ENCODE peak calls at places on chromosomes 12 and 14, in nine cellular contexts. One of them, this sample, is unnamed.

GRCh38 chr12:89278862-89279261 is 73.4 kb downstream of the DUSP6 start:
- DNase-seq in esophagus squamous epithelium: no peak
- DNase-seq in right atrium auricular region: no peak
- DNase-seq in foreskin fibroblast: no peak
- DNase-seq in cardiac fibroblast: no peak
- DNase-seq in left ventricle myocardium inferior: no peak
- DNase-seq in pancreas: no peak
- DNase-seq in left lung: no peak
- DNase-seq in AG04449: no peak
- DNase-seq in this sample: no peak

GRCh38 chr14:56733396-56733795 is 76.9 kb downstream of the OTX2 start:
- DNase-seq in left ventricle myocardium inferior: no peak
- DNase-seq in esophagus squamous epithelium: no peak
- DNase-seq in AG04449: no peak
- DNase-seq in pancreas: no peak
- DNase-seq in left lung: no peak
- DNase-seq in cardiac fibroblast: no peak
- DNase-seq in foreskin fibroblast: no peak
- DNase-seq in right atrium auricular region: no peak
- DNase-seq in this sample: no peak

GRCh38 chr12:94779520-94779919 is 129.2 kb upstream of the TMCC3 start:
- DNase-seq in left ventricle myocardium inferior: no peak
- DNase-seq in esophagus squamous epithelium: no peak
- DNase-seq in foreskin fibroblast: peak; percentile 24
- DNase-seq in right atrium auricular region: no peak
- DNase-seq in pancreas: no peak
- DNase-seq in cardiac fibroblast: peak; percentile 57
- DNase-seq in AG04449: peak; percentile 44
- DNase-seq in left lung: no peak
- DNase-seq in this sample: peak; percentile 83

GRCh38 chr12:72618764-72619163 is 346.6 kb downstream of the TRHDE start:
- DNase-seq in right atrium auricular region: no peak
- DNase-seq in cardiac fibroblast: no peak
- DNase-seq in esophagus squamous epithelium: no peak
- DNase-seq in foreskin fibroblast: no peak
- DNase-seq in left ventricle myocardium inferior: no peak
- DNase-seq in left lung: no peak
- DNase-seq in AG04449: no peak
- DNase-seq in pancreas: no peak
- DNase-seq in this sample: no peak

GRCh38 chr14:32028599-32028998 is 48.5 kb upstream of the ARHGAP5 start:
- DNase-seq in left lung: no peak
- DNase-seq in left ventricle myocardium inferior: no peak
- DNase-seq in cardiac fibroblast: peak; percentile 61
- DNase-seq in right atrium auricular region: no peak
- DNase-seq in AG04449: no peak
- DNase-seq in foreskin fibroblast: peak; percentile 31
- DNase-seq in pancreas: no peak
- DNase-seq in esophagus squamous epithelium: no peak
- DNase-seq in this sample: peak; percentile 49

GRCh38 chr14:95698287-95698686 is 12.1 kb downstream of the TCL1B start:
- DNase-seq in AG04449: no peak
- DNase-seq in left lung: no peak
- DNase-seq in foreskin fibroblast: no peak
- DNase-seq in right atrium auricular region: no peak
- DNase-seq in left ventricle myocardium inferior: no peak
- DNase-seq in esophagus squamous epithelium: no peak
- DNase-seq in pancreas: no peak
- DNase-seq in cardiac fibroblast: no peak
- DNase-seq in this sample: no peak

GRCh38 chr12:53538209-53538689 is 31.0 kb upstream of the NPFF start:
- DNase-seq in left ventricle myocardium inferior: no peak
- DNase-seq in right atrium auricular region: no peak
- DNase-seq in pancreas: peak; percentile 40
- DNase-seq in esophagus squamous epithelium: no peak
- DNase-seq in AG04449: peak; percentile 21
- DNase-seq in cardiac fibroblast: peak; percentile 77
- DNase-seq in foreskin fibroblast: peak; percentile 62
- DNase-seq in left lung: no peak
- DNase-seq in this sample: peak; percentile 80

GRCh38 chr12:25495336-25496097 is 57.6 kb downstream of the LMNTD1 start:
- DNase-seq in left ventricle myocardium inferior: no peak
- DNase-seq in esophagus squamous epithelium: no peak
- DNase-seq in AG04449: peak; percentile 65
- DNase-seq in foreskin fibroblast: peak; percentile 91
- DNase-seq in cardiac fibroblast: peak; percentile 82
- DNase-seq in right atrium auricular region: no peak
- DNase-seq in pancreas: no peak
- DNase-seq in left lung: no peak
- DNase-seq in this sample: peak; percentile 90

GRCh38 chr14:51014086-51014485 is 69.8 kb upstream of the PYGL start:
- DNase-seq in AG04449: no peak
- DNase-seq in left lung: no peak
- DNase-seq in esophagus squamous epithelium: no peak
- DNase-seq in left ventricle myocardium inferior: no peak
- DNase-seq in cardiac fibroblast: peak; percentile 75
- DNase-seq in right atrium auricular region: no peak
- DNase-seq in pancreas: no peak
- DNase-seq in foreskin fibroblast: peak; percentile 88
- DNase-seq in this sample: peak; percentile 72

GRCh38 chr12:2776129-2776806 is 18.5 kb upstream of the FKBP4 start:
- DNase-seq in cardiac fibroblast: no peak
- DNase-seq in pancreas: no peak
- DNase-seq in foreskin fibroblast: no peak
- DNase-seq in left lung: no peak
- DNase-seq in esophagus squamous epithelium: no peak
- DNase-seq in right atrium auricular region: no peak
- DNase-seq in AG04449: no peak
- DNase-seq in left ventricle myocardium inferior: no peak
- DNase-seq in this sample: no peak

GRCh38 chr12:85322715-85323114 is 42.7 kb downstream of the ALX1 start:
- DNase-seq in esophagus squamous epithelium: no peak
- DNase-seq in cardiac fibroblast: peak; percentile 1
- DNase-seq in pancreas: no peak
- DNase-seq in left lung: no peak
- DNase-seq in AG04449: no peak
- DNase-seq in left ventricle myocardium inferior: no peak
- DNase-seq in right atrium auricular region: no peak
- DNase-seq in foreskin fibroblast: peak; percentile 15
- DNase-seq in this sample: peak; percentile 79

GRCh38 chr12:11273449-11273848 is 3.9 kb upstream of the PRB3 start:
- DNase-seq in pancreas: no peak
- DNase-seq in foreskin fibroblast: no peak
- DNase-seq in right atrium auricular region: no peak
- DNase-seq in cardiac fibroblast: no peak
- DNase-seq in left lung: no peak
- DNase-seq in left ventricle myocardium inferior: no peak
- DNase-seq in esophagus squamous epithelium: no peak
- DNase-seq in AG04449: no peak
- DNase-seq in this sample: no peak

GRCh38 chr12:1912580-1913376 is 5.7 kb downstream of the CACNA2D4 start:
- DNase-seq in left ventricle myocardium inferior: no peak
- DNase-seq in AG04449: no peak
- DNase-seq in left lung: peak; percentile 57
- DNase-seq in right atrium auricular region: no peak
- DNase-seq in pancreas: no peak
- DNase-seq in esophagus squamous epithelium: no peak
- DNase-seq in cardiac fibroblast: peak; percentile 15
- DNase-seq in foreskin fibroblast: peak; percentile 61
- DNase-seq in this sample: no peak

GRCh38 chr14:101776315-101776714 is 14.8 kb downstream of the PPP2R5C start:
- DNase-seq in foreskin fibroblast: no peak
- DNase-seq in cardiac fibroblast: no peak
- DNase-seq in esophagus squamous epithelium: no peak
- DNase-seq in left lung: no peak
- DNase-seq in right atrium auricular region: no peak
- DNase-seq in pancreas: no peak
- DNase-seq in AG04449: no peak
- DNase-seq in left ventricle myocardium inferior: no peak
- DNase-seq in this sample: no peak

GRCh38 chr14:103207038-103207403 is 83.8 kb downstream of the TNFAIP2 start:
- DNase-seq in right atrium auricular region: peak; percentile 88
- DNase-seq in left ventricle myocardium inferior: peak; percentile 91
- DNase-seq in pancreas: peak; percentile 53
- DNase-seq in cardiac fibroblast: peak; percentile 34
- DNase-seq in left lung: no peak
- DNase-seq in foreskin fibroblast: peak; percentile 49
- DNase-seq in AG04449: no peak
- DNase-seq in esophagus squamous epithelium: no peak
- DNase-seq in this sample: no peak

GRCh38 chr14:92670177-92670576 is 78.2 kb downstream of the LGMN start:
- DNase-seq in cardiac fibroblast: peak; percentile 71
- DNase-seq in AG04449: no peak
- DNase-seq in left lung: peak; percentile 74
- DNase-seq in pancreas: no peak
- DNase-seq in foreskin fibroblast: peak; percentile 97
- DNase-seq in left ventricle myocardium inferior: no peak
- DNase-seq in right atrium auricular region: no peak
- DNase-seq in esophagus squamous epithelium: no peak
- DNase-seq in this sample: peak; percentile 74

GRCh38 chr12:66683073-66683472 is 4.2 kb upstream of the GRIP1 start:
- DNase-seq in cardiac fibroblast: no peak
- DNase-seq in left lung: no peak
- DNase-seq in pancreas: no peak
- DNase-seq in foreskin fibroblast: no peak
- DNase-seq in AG04449: no peak
- DNase-seq in esophagus squamous epithelium: no peak
- DNase-seq in right atrium auricular region: no peak
- DNase-seq in left ventricle myocardium inferior: no peak
- DNase-seq in this sample: no peak

GRCh38 chr12:43578782-43579181 is 26.8 kb upstream of the ADAMTS20 start:
- DNase-seq in foreskin fibroblast: peak; percentile 76
- DNase-seq in left lung: no peak
- DNase-seq in right atrium auricular region: no peak
- DNase-seq in left ventricle myocardium inferior: no peak
- DNase-seq in esophagus squamous epithelium: no peak
- DNase-seq in AG04449: peak; percentile 5
- DNase-seq in cardiac fibroblast: no peak
- DNase-seq in pancreas: no peak
- DNase-seq in this sample: peak; percentile 10

GRCh38 chr14:77559381-77559780 is 57.1 kb downstream of the SPTLC2 start:
- DNase-seq in left lung: no peak
- DNase-seq in right atrium auricular region: no peak
- DNase-seq in AG04449: no peak
- DNase-seq in left ventricle myocardium inferior: no peak
- DNase-seq in foreskin fibroblast: no peak
- DNase-seq in cardiac fibroblast: no peak
- DNase-seq in pancreas: no peak
- DNase-seq in esophagus squamous epithelium: no peak
- DNase-seq in this sample: no peak

GRCh38 chr14:90398315-90398811 is 1.5 kb downstream of the CALM1 start:
- DNase-seq in esophagus squamous epithelium: no peak
- DNase-seq in AG04449: no peak
- DNase-seq in left lung: peak; percentile 89
- DNase-seq in left ventricle myocardium inferior: no peak
- DNase-seq in right atrium auricular region: no peak
- DNase-seq in pancreas: peak; percentile 54
- DNase-seq in foreskin fibroblast: peak; percentile 51
- DNase-seq in cardiac fibroblast: no peak
- DNase-seq in this sample: peak; percentile 42

GRCh38 chr14:34710744-34711143 is 3.6 kb downstream of the CFL2 start:
- DNase-seq in left ventricle myocardium inferior: no peak
- DNase-seq in left lung: no peak
- DNase-seq in esophagus squamous epithelium: no peak
- DNase-seq in pancreas: no peak
- DNase-seq in AG04449: no peak
- DNase-seq in cardiac fibroblast: peak; percentile 18
- DNase-seq in foreskin fibroblast: no peak
- DNase-seq in right atrium auricular region: no peak
- DNase-seq in this sample: peak; percentile 44
- H3K4me3 ChIP-seq in left ventricle myocardium inferior: peak overlapping the region; percentile 92
- H3K4me3 ChIP-seq in left lung: no peak overlapping the region
- H3K4me3 ChIP-seq in esophagus squamous epithelium: peak overlapping the region; percentile 7
- H3K4me3 ChIP-seq in pancreas: no peak overlapping the region
- H3K4me3 ChIP-seq in AG04449: no peak overlapping the region
- H3K4me3 ChIP-seq in cardiac fibroblast: no peak overlapping the region
- H3K4me3 ChIP-seq in foreskin fibroblast: peak overlapping the region; percentile 10
- H3K4me3 ChIP-seq in right atrium auricular region: peak overlapping the region; percentile 33
- H3K4me3 ChIP-seq in this sample: no peak overlapping the region

GRCh38 chr14:99736600-99737371 is 52.7 kb downstream of the CYP46A1 start:
- DNase-seq in foreskin fibroblast: no peak
- DNase-seq in esophagus squamous epithelium: no peak
- DNase-seq in left ventricle myocardium inferior: peak; percentile 64
- DNase-seq in left lung: peak; percentile 70
- DNase-seq in cardiac fibroblast: no peak
- DNase-seq in AG04449: no peak
- DNase-seq in right atrium auricular region: no peak
- DNase-seq in pancreas: no peak
- DNase-seq in this sample: no peak
- H3K4me3 ChIP-seq in foreskin fibroblast: no peak overlapping the region
- H3K4me3 ChIP-seq in esophagus squamous epithelium: peak overlapping the region; percentile 67
- H3K4me3 ChIP-seq in left ventricle myocardium inferior: peak overlapping the region; percentile 78
- H3K4me3 ChIP-seq in left lung: peak overlapping the region; percentile 54
- H3K4me3 ChIP-seq in cardiac fibroblast: no peak overlapping the region
- H3K4me3 ChIP-seq in AG04449: no peak overlapping the region
- H3K4me3 ChIP-seq in right atrium auricular region: no peak overlapping the region
- H3K4me3 ChIP-seq in pancreas: peak overlapping the region; percentile 50
- H3K4me3 ChIP-seq in this sample: no peak overlapping the region

GRCh38 chr14:105018414-105018813 is 2.5 kb downstream of the CDCA4 start:
- DNase-seq in foreskin fibroblast: no peak
- DNase-seq in left ventricle myocardium inferior: no peak
- DNase-seq in cardiac fibroblast: no peak
- DNase-seq in right atrium auricular region: no peak
- DNase-seq in left lung: no peak
- DNase-seq in AG04449: no peak
- DNase-seq in pancreas: no peak
- DNase-seq in esophagus squamous epithelium: no peak
- DNase-seq in this sample: no peak
- H3K4me3 ChIP-seq in foreskin fibroblast: no peak overlapping the region
- H3K4me3 ChIP-seq in left ventricle myocardium inferior: no peak overlapping the region
- H3K4me3 ChIP-seq in cardiac fibroblast: no peak overlapping the region
- H3K4me3 ChIP-seq in right atrium auricular region: no peak overlapping the region
- H3K4me3 ChIP-seq in left lung: no peak overlapping the region
- H3K4me3 ChIP-seq in AG04449: no peak overlapping the region
- H3K4me3 ChIP-seq in pancreas: no peak overlapping the region
- H3K4me3 ChIP-seq in esophagus squamous epithelium: peak overlapping the region; percentile 98
- H3K4me3 ChIP-seq in this sample: no peak overlapping the region

GRCh38 chr12:95963104-95963503 is 20.0 kb downstream of the AMDHD1 start:
- DNase-seq in cardiac fibroblast: no peak
- DNase-seq in esophagus squamous epithelium: no peak
- DNase-seq in foreskin fibroblast: peak; percentile 16
- DNase-seq in pancreas: no peak
- DNase-seq in AG04449: no peak
- DNase-seq in left ventricle myocardium inferior: no peak
- DNase-seq in left lung: no peak
- DNase-seq in right atrium auricular region: no peak
- DNase-seq in this sample: no peak

GRCh38 chr12:95970905-95971304 is 25.2 kb downstream of the HAL start:
- DNase-seq in AG04449: no peak
- DNase-seq in esophagus squamous epithelium: no peak
- DNase-seq in left ventricle myocardium inferior: no peak
- DNase-seq in left lung: no peak
- DNase-seq in pancreas: no peak
- DNase-seq in foreskin fibroblast: peak; percentile 12
- DNase-seq in right atrium auricular region: no peak
- DNase-seq in cardiac fibroblast: no peak
- DNase-seq in this sample: peak; percentile 8

GRCh38 chr12:95967301-95967700 is 24.2 kb downstream of the AMDHD1 start:
- DNase-seq in left lung: no peak
- DNase-seq in AG04449: no peak
- DNase-seq in left ventricle myocardium inferior: no peak
- DNase-seq in right atrium auricular region: no peak
- DNase-seq in esophagus squamous epithelium: no peak
- DNase-seq in cardiac fibroblast: no peak
- DNase-seq in foreskin fibroblast: no peak
- DNase-seq in pancreas: no peak
- DNase-seq in this sample: no peak

GRCh38 chr12:95966287-95966870 is 23.2 kb downstream of the AMDHD1 start:
- DNase-seq in esophagus squamous epithelium: no peak
- DNase-seq in pancreas: no peak
- DNase-seq in foreskin fibroblast: peak; percentile 15
- DNase-seq in left lung: no peak
- DNase-seq in AG04449: no peak
- DNase-seq in left ventricle myocardium inferior: no peak
- DNase-seq in cardiac fibroblast: no peak
- DNase-seq in right atrium auricular region: no peak
- DNase-seq in this sample: no peak
- H3K4me3 ChIP-seq in esophagus squamous epithelium: no peak overlapping the region
- H3K4me3 ChIP-seq in pancreas: no peak overlapping the region
- H3K4me3 ChIP-seq in foreskin fibroblast: no peak overlapping the region
- H3K4me3 ChIP-seq in left lung: no peak overlapping the region
- H3K4me3 ChIP-seq in AG04449: no peak overlapping the region
- H3K4me3 ChIP-seq in left ventricle myocardium inferior: no peak overlapping the region
- H3K4me3 ChIP-seq in cardiac fibroblast: no peak overlapping the region
- H3K4me3 ChIP-seq in right atrium auricular region: no peak overlapping the region
- H3K4me3 ChIP-seq in this sample: no peak overlapping the region

This sample was measured in choroid plexus epithelial cell.